ENCODE peak calls at places on chromosomes 3 and 15, in eight cellular contexts. Z is mucosa of descending colon, U is PC-3, T is upper lobe of left lung, J is upper lobe of right lung, I is pancreas, E is lung, C is right lobe of liver. W is an unnamed sample.

GRCh38 chr3:37032961-37033360 is 39.6 kb downstream of the MLH1 start:
- ATAC-seq in Z (peak; percentile 30), U (no peak), T (peak; percentile 82), J (no peak), I (peak; percentile 48), E (peak; percentile 44), C (no peak), W (peak; percentile 36)

GRCh38 chr3:48406443-48407431 is 23.1 kb downstream of the PLXNB1 start:
- ATAC-seq in Z (no peak), U (no peak), T (no peak), J (no peak), I (no peak), E (no peak), C (no peak), W (no peak)

GRCh38 chr3:7000501-7000900 is 139.6 kb downstream of the GRM7 start:
- ATAC-seq in Z (no peak), U (no peak), T (no peak), J (no peak), I (no peak), E (no peak), C (no peak), W (no peak)

GRCh38 chr15:70475439-70475781 is 287.9 kb downstream of the UACA start:
- ATAC-seq in Z (no peak), U (peak; percentile 5), T (no peak), J (no peak), I (no peak), E (no peak), C (no peak), W (no peak)

GRCh38 chr3:98966862-98967554 is 65.5 kb upstream of the DCBLD2 start:
- ATAC-seq in Z (no peak), U (no peak), T (no peak), J (no peak), I (no peak), E (no peak), C (no peak), W (no peak)

GRCh38 chr15:22952826-22953579 is 27.2 kb downstream of the CYFIP1 start:
- ATAC-seq in Z (no peak), U (no peak), T (no peak), J (no peak), I (peak; percentile 4), E (no peak), C (no peak), W (no peak)

GRCh38 chr15:63223463-63223862 is 34.1 kb downstream of the RAB8B start:
- ATAC-seq in Z (peak; percentile 33), U (no peak), T (no peak), J (peak; percentile 38), I (no peak), E (no peak), C (no peak), W (no peak)

GRCh38 chr3:188594137-188594536 is 440.2 kb downstream of the LPP start:
- ATAC-seq in Z (no peak), U (peak; percentile 83), T (peak; percentile 86), J (peak; percentile 57), I (peak; percentile 38), E (peak; percentile 62), C (peak; percentile 76), W (peak; percentile 79)

GRCh38 chr3:31960793-31961431 is 20.1 kb downstream of the OSBPL10 start:
- ATAC-seq in Z (peak; percentile 25), U (peak; percentile 64), T (peak; percentile 45), J (peak; percentile 58), I (peak; percentile 25), E (peak; percentile 67), C (no peak), W (no peak)

GRCh38 chr15:50116477-50116876 is 2.6 kb downstream of the ATP8B4 start:
- ATAC-seq in Z (peak; percentile 58), U (peak; percentile 72), T (peak; percentile 46), J (peak; percentile 58), I (no peak), E (no peak), C (peak; percentile 49), W (no peak)

GRCh38 chr15:82788496-82788895 is 17.4 kb downstream of the FSD2 start:
- ATAC-seq in Z (no peak), U (no peak), T (no peak), J (no peak), I (no peak), E (no peak), C (no peak), W (no peak)

GRCh38 chr3:32990116-32990515 is 38.7 kb downstream of the CCR4 start:
- ATAC-seq in Z (no peak), U (no peak), T (no peak), J (no peak), I (no peak), E (no peak), C (no peak), W (no peak)

GRCh38 chr15:80110920-80111319 is 41.9 kb upstream of the FAH start:
- ATAC-seq in Z (no peak), U (no peak), T (no peak), J (no peak), I (no peak), E (no peak), C (no peak), W (no peak)

GRCh38 chr15:89101302-89102191 is 13.3 kb downstream of the ABHD2 start:
- ATAC-seq in Z (peak; percentile 88), U (peak; percentile 79), T (peak; percentile 95), J (peak; percentile 94), I (peak; percentile 84), E (peak; percentile 82), C (peak; percentile 48), W (peak; percentile 96)

GRCh38 chr3:175338775-175339535 is 479.8 kb downstream of the NAALADL2 start:
- ATAC-seq in Z (peak; percentile 93), U (peak; percentile 87), T (peak; percentile 86), J (peak; percentile 96), I (peak; percentile 63), E (peak; percentile 77), C (peak; percentile 92), W (peak; percentile 61)

GRCh38 chr3:128113817-128114794 is 9.5 kb downstream of the RUVBL1 start:
- ATAC-seq in Z (peak; percentile 23), U (no peak), T (no peak), J (no peak), I (peak; percentile 98), E (no peak), C (peak; percentile 41), W (no peak)

GRCh38 chr15:64856429-64857145 is 14.9 kb downstream of the PLEKHO2 start:
- ATAC-seq in Z (peak; percentile 44), U (no peak), T (peak; percentile 75), J (peak; percentile 51), I (peak; percentile 76), E (no peak), C (peak; percentile 11), W (peak; percentile 67)

GRCh38 chr15:97520689-97521088 is 439.8 kb upstream of the ARRDC4 start:
- ATAC-seq in Z (no peak), U (no peak), T (no peak), J (no peak), I (no peak), E (no peak), C (no peak), W (no peak)

GRCh38 chr15:94670436-94671034 is 439.2 kb downstream of the MCTP2 start:
- ATAC-seq in Z (peak; percentile 57), U (peak; percentile 40), T (peak; percentile 44), J (peak; percentile 45), I (peak; percentile 79), E (no peak), C (peak; percentile 75), W (no peak)

GRCh38 chr3:178795349-178795748 is 259.1 kb downstream of the KCNMB2 start:
- ATAC-seq in Z (no peak), U (no peak), T (no peak), J (no peak), I (no peak), E (no peak), C (no peak), W (no peak)
- TF ChIP-seq CTCF in Z (no peak), U (no peak), T (no peak), J (no peak), I (no peak), E (no peak), C (no peak), W (no peak)

GRCh38 chr3:149655826-149656599 is 1.8 kb downstream of the WWTR1 start:
- ATAC-seq in Z (no peak), U (no peak), T (no peak), J (no peak), I (no peak), E (no peak), C (no peak), W (no peak)

GRCh38 chr3:149653136-149653535 is 4.7 kb downstream of the WWTR1 start:
- ATAC-seq in Z (no peak), U (no peak), T (no peak), J (no peak), I (no peak), E (no peak), C (no peak), W (no peak)

GRCh38 chr3:149657458-149657795 is 398 bp downstream of the WWTR1 start:
- ATAC-seq in Z (peak; percentile 75), U (peak; percentile 21), T (peak; percentile 59), J (peak; percentile 65), I (peak; percentile 78), E (peak; percentile 36), C (peak; percentile 74), W (peak; percentile 37)

GRCh38 chr3:149653564-149653963 is 4.3 kb downstream of the WWTR1 start:
- ATAC-seq in Z (no peak), U (no peak), T (no peak), J (no peak), I (no peak), E (no peak), C (no peak), W (no peak)

GRCh38 chr3:149654188-149654601 is 3.6 kb downstream of the WWTR1 start:
- ATAC-seq in Z (no peak), U (no peak), T (no peak), J (no peak), I (no peak), E (no peak), C (no peak), W (no peak)
- H3K4me3 ChIP-seq in Z (no peak overlapping the region), U (peak overlapping the region; percentile 64), T (peak overlapping the region; percentile 76), J (peak overlapping the region; percentile 75), I (peak overlapping the region; percentile 77), E (no peak overlapping the region), C (no peak overlapping the region), W (peak overlapping the region; percentile 84)

GRCh38 chr15:98773616-98774015 is 125.3 kb downstream of the IGF1R start:
- ATAC-seq in Z (no peak), U (no peak), T (no peak), J (no peak), I (no peak), E (no peak), C (no peak), W (no peak)
- TF ChIP-seq CTCF in Z (no peak), U (no peak), T (no peak), J (no peak), I (no peak), E (no peak), C (no peak), W (no peak)

DNA sequence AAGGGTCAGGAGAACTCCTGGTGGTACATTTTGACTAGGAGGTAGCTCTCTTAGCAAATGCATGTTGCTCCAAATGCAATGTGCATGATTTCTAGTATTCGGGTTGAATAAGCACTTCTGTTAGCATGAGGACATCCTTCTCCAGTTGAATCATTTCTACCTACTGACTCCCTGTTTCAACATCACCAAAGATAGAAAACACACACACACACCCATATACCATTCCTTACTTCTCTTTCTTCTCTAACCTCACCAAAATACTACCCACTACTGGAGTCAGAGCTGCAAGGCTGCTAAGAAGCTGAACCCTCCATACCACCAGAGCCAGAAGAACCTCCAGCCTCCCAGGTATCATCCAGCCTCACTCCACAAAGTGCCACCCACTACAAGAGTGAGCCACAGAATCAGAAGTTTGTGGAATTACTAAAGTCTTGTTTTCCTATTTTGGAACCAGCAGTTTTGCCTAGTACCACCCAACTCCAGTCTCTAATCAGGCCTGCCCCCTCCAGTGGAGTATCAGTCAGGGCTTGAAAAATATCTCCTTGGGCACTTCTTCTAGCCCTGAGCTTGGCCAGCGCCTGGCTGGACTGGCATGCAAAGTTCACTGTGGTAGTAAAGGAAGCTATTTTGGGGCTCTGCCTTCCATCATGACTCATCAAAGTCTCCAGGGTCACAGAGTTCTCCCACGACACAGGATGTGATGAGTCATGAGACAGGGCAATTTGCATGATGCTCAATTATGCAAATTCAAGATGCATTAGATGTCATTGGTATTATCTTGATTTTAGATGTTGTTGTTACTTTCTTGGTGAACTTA is 110.2 kb downstream of the CYP19A1 start:
- ATAC-seq in Z (peak; percentile 69), U (peak; percentile 48), T (peak; percentile 50), J (peak; percentile 62), I (no peak), E (no peak), C (peak; percentile 21), W (no peak)
- H3K4me3 ChIP-seq in Z (no peak overlapping the region), U (no peak overlapping the region), T (no peak overlapping the region), J (no peak overlapping the region), I (no peak overlapping the region), E (no peak overlapping the region), C (no peak overlapping the region), W (no peak overlapping the region)

W was measured in gastroesophageal sphincter.